ENCODE peak calls at places on chromosome 5, in four cellular contexts. N is GM23338, W is WERI-Rb-1, Y is upper lobe of right lung. K is an unnamed sample.

GRCh38 chr5:147748590-147748989 is 33.9 kb downstream of the JAKMIP2 start:
- DNase-seq in N (peak; percentile 48), W (no peak), Y (no peak), K (no peak)

GRCh38 chr5:116536279-116537161 is 38.1 kb downstream of the SEMA6A start:
- DNase-seq in N (no peak), W (no peak), Y (no peak), K (no peak)

GRCh38 chr5:52925001-52925400 is 64.2 kb upstream of the ITGA2 start:
- DNase-seq in N (no peak), W (no peak), Y (no peak), K (no peak)

GRCh38 chr5:81751836-81752643 is 1.1 kb upstream of the SSBP2 start:
- DNase-seq in N (peak; percentile 55), W (peak; percentile 34), Y (no peak), K (no peak)

GRCh38 chr5:2909035-2909434 is 157.6 kb upstream of the IRX2 start:
- DNase-seq in N (no peak), W (no peak), Y (no peak), K (peak; percentile 36)

GRCh38 chr5:220008-220407 is 1.9 kb downstream of the SDHA start:
- DNase-seq in N (no peak), W (no peak), Y (no peak), K (no peak)

GRCh38 chr5:73625314-73625904 is 587 bp upstream of the ARHGEF28 start:
- DNase-seq in N (no peak), W (no peak), Y (no peak), K (no peak)

GRCh38 chr5:119398713-119399492 is 43.1 kb downstream of the TNFAIP8 start:
- DNase-seq in N (no peak), W (no peak), Y (peak; percentile 70), K (peak; percentile 94)

GRCh38 chr5:136012041-136012804 is 16.6 kb upstream of the TGFBI start:
- DNase-seq in N (no peak), W (no peak), Y (no peak), K (no peak)

GRCh38 chr5:17178316-17178715 is 39.1 kb upstream of the BASP1 start:
- DNase-seq in N (no peak), W (no peak), Y (no peak), K (no peak)

GRCh38 chr5:20606006-20606405 is 618.0 kb upstream of the CDH18 start:
- DNase-seq in N (no peak), W (no peak), Y (no peak), K (no peak)

GRCh38 chr5:176631383-176631970 is 1.0 kb downstream of the EIF4E1B start:
- DNase-seq in N (no peak), W (no peak), Y (no peak), K (no peak)

GRCh38 chr5:14775857-14776256 is 95.7 kb downstream of the ANKH start:
- DNase-seq in N (no peak), W (no peak), Y (no peak), K (no peak)

GRCh38 chr5:83518676-83519075 is 47.1 kb downstream of the VCAN start:
- DNase-seq in N (no peak), W (no peak), Y (no peak), K (no peak)

GRCh38 chr5:33319151-33319550 is 121.6 kb upstream of the TARS1 start:
- DNase-seq in N (no peak), W (no peak), Y (no peak), K (no peak)

GRCh38 chr5:136022965-136023364 is 5.8 kb upstream of the TGFBI start:
- DNase-seq in N (no peak), W (no peak), Y (no peak), K (peak; percentile 41)

GRCh38 chr5:111017731-111018130 is 53.8 kb upstream of the TSLP start:
- DNase-seq in N (no peak), W (no peak), Y (no peak), K (no peak)

GRCh38 chr5:135451581-135452360 is at the start of gene TIFAB:
- DNase-seq in N (no peak), W (no peak), Y (peak; percentile 49), K (peak; percentile 69)

GRCh38 chr5:37776826-37777225 is 63.0 kb downstream of the GDNF start:
- DNase-seq in N (no peak), W (no peak), Y (no peak), K (no peak)

DNA sequence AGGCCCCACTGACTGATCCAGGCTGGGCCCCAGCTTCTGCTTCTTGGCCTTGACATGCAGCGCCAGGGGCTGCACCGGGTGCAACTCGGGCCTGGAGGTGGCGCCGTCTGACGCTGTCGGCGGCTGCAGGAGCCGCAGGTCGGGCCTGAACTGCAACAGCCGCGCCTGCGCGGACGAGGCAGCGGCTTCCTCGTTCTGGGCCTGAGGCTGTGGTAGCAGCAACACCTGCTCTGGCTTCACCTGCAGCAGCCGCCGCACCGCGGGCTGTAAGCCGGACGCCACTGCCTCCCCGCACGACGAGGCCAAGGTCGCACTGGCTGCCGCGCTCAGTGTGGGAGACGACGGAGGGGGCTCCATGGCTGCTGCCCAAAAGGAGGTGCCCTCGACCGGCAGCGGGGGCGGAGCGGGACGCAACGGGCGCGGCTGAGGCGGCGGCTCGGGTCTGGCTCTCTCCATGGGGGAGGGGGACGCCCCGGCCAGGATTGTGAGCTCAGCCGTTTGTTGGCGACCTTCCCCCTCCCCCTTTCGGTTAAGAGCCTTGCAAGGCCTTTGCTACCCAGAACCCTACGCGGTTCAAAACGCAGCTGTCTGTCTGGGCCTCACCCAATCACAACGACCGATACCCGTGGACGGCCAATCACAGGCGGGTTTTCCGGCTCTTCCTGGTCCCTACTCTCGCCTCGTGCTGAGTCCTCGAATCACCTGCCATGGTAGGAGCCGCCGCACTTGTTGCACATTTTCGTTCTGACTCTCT is 438 bp downstream of the SOX30 start:
- DNase-seq in N (peak; percentile 91), W (no peak), Y (peak; percentile 90), K (no peak)
- H3K27ac ChIP-seq in N (no peak overlapping the region), W (no peak overlapping the region), Y (peak overlapping the region; percentile 32), K (no peak overlapping the region)

DNA sequence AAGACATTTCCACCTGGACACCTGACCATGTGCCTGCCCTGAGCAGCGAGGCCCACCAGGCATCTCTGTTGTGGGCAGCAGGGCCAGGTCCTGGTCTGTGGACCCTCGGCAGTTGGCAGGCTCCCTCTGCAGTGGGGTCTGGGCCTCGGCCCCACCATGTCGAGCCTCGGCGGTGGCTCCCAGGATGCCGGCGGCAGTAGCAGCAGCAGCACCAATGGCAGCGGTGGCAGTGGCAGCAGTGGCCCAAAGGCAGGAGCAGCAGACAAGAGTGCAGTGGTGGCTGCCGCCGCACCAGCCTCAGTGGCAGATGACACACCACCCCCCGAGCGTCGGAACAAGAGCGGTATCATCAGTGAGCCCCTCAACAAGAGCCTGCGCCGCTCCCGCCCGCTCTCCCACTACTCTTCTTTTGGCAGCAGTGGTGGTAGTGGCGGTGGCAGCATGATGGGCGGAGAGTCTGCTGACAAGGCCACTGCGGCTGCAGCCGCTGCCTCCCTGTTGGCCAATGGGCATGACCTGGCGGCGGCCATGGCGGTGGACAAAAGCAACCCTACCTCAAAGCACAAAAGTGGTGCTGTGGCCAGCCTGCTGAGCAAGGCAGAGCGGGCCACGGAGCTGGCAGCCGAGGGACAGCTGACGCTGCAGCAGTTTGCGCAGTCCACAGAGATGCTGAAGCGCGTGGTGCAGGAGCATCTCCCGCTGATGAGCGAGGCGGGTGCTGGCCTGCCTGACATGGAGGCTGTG is 32.4 kb downstream of the CXXC5 start:
- DNase-seq in N (no peak), W (no peak), Y (no peak), K (no peak)
- H3K27ac ChIP-seq in N (no peak overlapping the region), W (no peak overlapping the region), Y (no peak overlapping the region), K (peak overlapping the region; percentile 24)

DNA sequence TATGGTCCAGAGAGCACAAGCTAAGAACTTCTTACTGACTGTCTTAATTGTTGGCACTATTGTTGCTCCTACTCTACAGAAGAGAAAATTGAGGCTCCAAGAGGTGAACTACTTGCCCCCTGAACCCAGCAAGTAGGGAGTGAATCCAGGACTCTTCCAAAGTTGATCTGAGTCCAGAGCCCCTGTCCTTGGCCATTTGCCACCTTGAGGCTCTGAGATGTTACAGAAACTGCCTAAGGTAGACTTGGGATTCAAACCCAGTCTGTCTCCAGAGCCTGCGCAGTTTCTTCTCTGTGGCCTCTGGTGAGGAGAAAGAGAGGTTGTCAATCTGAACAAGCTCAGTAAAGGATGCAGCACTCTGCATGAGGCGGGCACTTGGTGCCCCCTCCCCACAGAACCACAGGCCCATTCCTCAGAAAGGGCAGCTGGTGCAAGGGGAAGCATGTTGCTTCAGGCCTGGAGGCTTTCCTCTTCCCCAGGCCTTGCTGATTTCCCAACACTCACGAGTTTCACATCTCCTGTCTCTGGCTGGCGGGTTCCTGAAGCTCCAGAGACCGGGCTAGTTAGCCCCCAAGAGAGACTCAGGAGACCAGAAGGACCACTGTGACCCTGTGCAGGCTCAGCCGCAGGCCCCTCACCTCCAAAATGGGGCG is 2.9 kb upstream of the LCP2 start:
- DNase-seq in N (no peak), W (no peak), Y (no peak), K (no peak)
- H3K27ac ChIP-seq in N (no peak overlapping the region), W (no peak overlapping the region), Y (peak overlapping the region; percentile 26), K (peak overlapping the region; percentile 70)

GRCh38 chr5:96070625-96071246 is 109.1 kb upstream of the ELL2 start:
- DNase-seq in N (no peak), W (no peak), Y (no peak), K (no peak)

GRCh38 chr5:96065577-96066385 is 104.1 kb upstream of the ELL2 start:
- DNase-seq in N (peak; percentile 30), W (peak; percentile 39), Y (no peak), K (no peak)

GRCh38 chr5:96067251-96067650 is 105.6 kb upstream of the ELL2 start:
- DNase-seq in N (no peak), W (no peak), Y (no peak), K (no peak)

GRCh38 chr5:96066386-96066719 is 104.7 kb upstream of the ELL2 start:
- DNase-seq in N (no peak), W (no peak), Y (no peak), K (no peak)

GRCh38 chr5:96067902-96068614 is 106.4 kb upstream of the ELL2 start:
- DNase-seq in N (no peak), W (no peak), Y (no peak), K (no peak)
- H3K27ac ChIP-seq in N (no peak overlapping the region), W (no peak overlapping the region), Y (no peak overlapping the region), K (peak overlapping the region; percentile 40)

GRCh38 chr5:154222414-154222813 is 31.9 kb downstream of the GALNT10 start:
- DNase-seq in N (no peak), W (no peak), Y (no peak), K (no peak)
- H3K27ac ChIP-seq in N (no peak overlapping the region), W (no peak overlapping the region), Y (no peak overlapping the region), K (no peak overlapping the region)

DNA sequence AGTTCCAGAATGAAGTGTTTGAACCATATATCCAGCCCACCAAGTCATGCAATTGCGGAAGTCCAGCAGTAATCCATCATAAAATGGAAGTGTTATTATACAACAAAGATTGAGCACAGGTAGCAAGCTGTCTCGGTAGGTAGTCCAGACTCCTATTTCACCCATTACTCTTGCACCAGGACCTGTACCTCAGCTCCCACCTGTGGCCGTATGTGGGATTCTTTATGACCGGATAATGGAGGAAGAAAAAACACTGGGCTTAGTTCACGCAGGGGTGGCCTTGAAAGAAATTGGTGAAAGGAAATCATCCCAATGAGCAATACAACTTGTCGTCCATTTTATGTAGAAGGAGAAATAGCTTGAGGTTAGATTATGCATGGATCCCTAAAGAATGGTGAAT is 216.3 kb downstream of the ESM1 start:
- DNase-seq in N (peak; percentile 45), W (peak; percentile 39), Y (no peak), K (no peak)
- H3K27ac ChIP-seq in N (no peak overlapping the region), W (no peak overlapping the region), Y (no peak overlapping the region), K (no peak overlapping the region)

K was measured in coronary artery.